ENCODE peak calls at places on chromosomes 7 and 10, in eight cellular contexts. D, H, A, W, O, V, R and I are unnamed samples.

GRCh38 chr7:76333388-76334101 is 25.2 kb downstream of the YWHAG start:
- DNase-seq in D (no peak), H (peak; percentile 84), A (no peak), W (peak; percentile 53), O (peak; percentile 80), V (no peak), R (no peak), I (no peak)

GRCh38 chr10:33066558-33067236 is 108.7 kb upstream of the ITGB1 start:
- DNase-seq in D (no peak), H (no peak), A (no peak), W (no peak), O (no peak), V (no peak), R (peak; percentile 55), I (no peak)

GRCh38 chr10:27258838-27259532 is 18.4 kb upstream of the ACBD5 start:
- DNase-seq in D (peak; percentile 22), H (peak; percentile 58), A (no peak), W (peak; percentile 41), O (no peak), V (no peak), R (peak; percentile 76), I (no peak)

GRCh38 chr7:73995330-73995729 is 32.6 kb upstream of the ELN start:
- DNase-seq in D (no peak), H (no peak), A (no peak), W (no peak), O (no peak), V (no peak), R (no peak), I (no peak)

GRCh38 chr10:104120903-104121484 is 977 bp upstream of the SFR1 start:
- DNase-seq in D (peak; percentile 63), H (peak; percentile 85), A (peak; percentile 73), W (peak; percentile 92), O (peak; percentile 89), V (peak; percentile 93), R (peak; percentile 92), I (peak; percentile 79)

GRCh38 chr10:96228408-96229019 is 42.9 kb downstream of the BLNK start:
- DNase-seq in D (no peak), H (no peak), A (no peak), W (no peak), O (no peak), V (no peak), R (no peak), I (no peak)

GRCh38 chr7:113404245-113404644 is 285.9 kb upstream of the SMIM30 start:
- DNase-seq in D (no peak), H (peak; percentile 38), A (no peak), W (no peak), O (no peak), V (no peak), R (peak; percentile 69), I (no peak)

GRCh38 chr10:131825960-131826650 is 74.7 kb upstream of the PPP2R2D start:
- DNase-seq in D (no peak), H (no peak), A (no peak), W (no peak), O (no peak), V (no peak), R (peak; percentile 39), I (no peak)

GRCh38 chr10:63542835-63543575 is 21.8 kb downstream of the REEP3 start:
- DNase-seq in D (no peak), H (no peak), A (no peak), W (no peak), O (no peak), V (no peak), R (no peak), I (no peak)

GRCh38 chr10:99457808-99458207 is 27.4 kb upstream of the GOT1 start:
- DNase-seq in D (no peak), H (no peak), A (no peak), W (no peak), O (no peak), V (no peak), R (no peak), I (no peak)

GRCh38 chr10:106819490-106819889 is 345.0 kb downstream of the SORCS1 start:
- DNase-seq in D (no peak), H (no peak), A (no peak), W (no peak), O (no peak), V (no peak), R (no peak), I (no peak)

GRCh38 chr7:2299131-2299829 is 15.0 kb downstream of the SNX8 start:
- DNase-seq in D (no peak), H (no peak), A (peak; percentile 12), W (peak; percentile 18), O (no peak), V (no peak), R (no peak), I (no peak)

GRCh38 chr10:3813267-3813666 is 28.3 kb upstream of the KLF6 start:
- DNase-seq in D (no peak), H (no peak), A (no peak), W (no peak), O (no peak), V (no peak), R (no peak), I (no peak)

GRCh38 chr7:46099091-46099490 is 178.0 kb upstream of the IGFBP3 start:
- DNase-seq in D (no peak), H (no peak), A (no peak), W (no peak), O (no peak), V (no peak), R (no peak), I (no peak)

GRCh38 chr10:113007343-113007771 is 57.3 kb downstream of the TCF7L2 start:
- DNase-seq in D (no peak), H (no peak), A (no peak), W (no peak), O (no peak), V (no peak), R (no peak), I (no peak)

GRCh38 chr10:133440633-133441285 is 13.0 kb upstream of the SCART1 start:
- DNase-seq in D (no peak), H (no peak), A (no peak), W (no peak), O (no peak), V (peak; percentile 20), R (no peak), I (no peak)

GRCh38 chr7:47375121-47375551 is 206.8 kb downstream of the TNS3 start:
- DNase-seq in D (no peak), H (no peak), A (no peak), W (no peak), O (no peak), V (no peak), R (no peak), I (no peak)

GRCh38 chr7:98571986-98572385 is 45.1 kb upstream of the NPTX2 start:
- DNase-seq in D (no peak), H (no peak), A (no peak), W (no peak), O (no peak), V (no peak), R (no peak), I (no peak)

GRCh38 chr7:98569606-98570337 is 47.3 kb upstream of the NPTX2 start:
- DNase-seq in D (no peak), H (no peak), A (no peak), W (peak; percentile 64), O (peak; percentile 30), V (no peak), R (no peak), I (no peak)

GRCh38 chr7:98575878-98576277 is 41.2 kb upstream of the NPTX2 start:
- DNase-seq in D (no peak), H (no peak), A (no peak), W (no peak), O (no peak), V (no peak), R (no peak), I (no peak)

GRCh38 chr7:98571006-98571405 is 46.1 kb upstream of the NPTX2 start:
- DNase-seq in D (no peak), H (no peak), A (no peak), W (no peak), O (no peak), V (no peak), R (no peak), I (no peak)

GRCh38 chr7:98573816-98574215 is 43.3 kb upstream of the NPTX2 start:
- DNase-seq in D (no peak), H (no peak), A (no peak), W (no peak), O (no peak), V (no peak), R (no peak), I (no peak)
- H3K9me3 ChIP-seq in D (peaks cover 17% of the 10 kb centered on the region), H (no peaks in the 10 kb centered on the region), A (peaks cover 22% of the 10 kb centered on the region), W (no peaks in the 10 kb centered on the region), O (peaks cover 26% of the 10 kb centered on the region), V (no peaks in the 10 kb centered on the region), R (peaks cover 17% of the 10 kb centered on the region), I (no peaks in the 10 kb centered on the region)

GRCh38 chr10:130368761-130369560 is 232.8 kb downstream of the GLRX3 start:
- DNase-seq in D (no peak), H (no peak), A (no peak), W (no peak), O (no peak), V (no peak), R (no peak), I (no peak)
- H3K9me3 ChIP-seq in D (no peaks in the 10 kb centered on the region), H (no peaks in the 10 kb centered on the region), A (no peaks in the 10 kb centered on the region), W (no peaks in the 10 kb centered on the region), O (no peaks in the 10 kb centered on the region), V (no peaks in the 10 kb centered on the region), R (no peaks in the 10 kb centered on the region), I (no peaks in the 10 kb centered on the region)

GRCh38 chr7:342681-343216 is 52.8 kb downstream of the FOXL3 start:
- DNase-seq in D (no peak), H (no peak), A (no peak), W (peak; percentile 45), O (no peak), V (no peak), R (no peak), I (no peak)

GRCh38 chr7:343227-343822 is 53.4 kb downstream of the FOXL3 start:
- DNase-seq in D (no peak), H (peak; percentile 60), A (no peak), W (no peak), O (no peak), V (no peak), R (no peak), I (no peak)

GRCh38 chr7:343864-344607 is 54.1 kb downstream of the FOXL3 start:
- DNase-seq in D (no peak), H (no peak), A (no peak), W (no peak), O (no peak), V (no peak), R (no peak), I (no peak)

GRCh38 chr7:346116-346898 is 56.3 kb downstream of the FOXL3 start:
- DNase-seq in D (no peak), H (no peak), A (no peak), W (no peak), O (no peak), V (no peak), R (no peak), I (no peak)

DNA sequence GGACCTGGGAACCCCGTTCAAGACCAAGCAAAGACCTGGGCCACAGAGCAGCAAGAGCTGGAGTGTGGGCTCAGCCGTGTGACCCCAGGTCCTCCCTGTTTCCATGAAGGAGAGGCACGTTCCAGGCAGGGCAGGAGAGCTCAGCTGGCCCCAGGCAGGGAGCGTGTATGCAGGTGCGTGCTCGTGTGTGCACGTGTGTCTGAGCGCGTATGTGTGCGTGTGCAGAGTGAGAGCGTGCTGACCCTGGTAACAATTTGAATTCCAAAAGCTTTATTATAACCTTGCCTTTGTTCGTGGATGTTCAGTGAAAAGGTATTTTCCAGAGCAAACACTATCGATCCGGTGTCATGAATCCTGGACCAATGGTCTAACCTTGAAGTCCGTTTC is 54.6 kb downstream of the FOXL3 start:
- DNase-seq in D (no peak), H (no peak), A (no peak), W (no peak), O (no peak), V (no peak), R (no peak), I (no peak)
- H3K9me3 ChIP-seq in D (no peaks in the 10 kb centered on the region), H (no peaks in the 10 kb centered on the region), A (no peaks in the 10 kb centered on the region), W (no peaks in the 10 kb centered on the region), O (no peaks in the 10 kb centered on the region), V (no peaks in the 10 kb centered on the region), R (no peaks in the 10 kb centered on the region), I (no peaks in the 10 kb centered on the region)

GRCh38 chr7:13682626-13683025 is 306.8 kb downstream of the ETV1 start:
- DNase-seq in D (no peak), H (no peak), A (no peak), W (no peak), O (no peak), V (no peak), R (no peak), I (no peak)
- H3K9me3 ChIP-seq in D (peaks cover 9% of the 10 kb centered on the region), H (no peaks in the 10 kb centered on the region), A (no peaks in the 10 kb centered on the region), W (no peaks in the 10 kb centered on the region), O (no peaks in the 10 kb centered on the region), V (no peaks in the 10 kb centered on the region), R (peaks cover 10% of the 10 kb centered on the region), I (no peaks in the 10 kb centered on the region)